ENCODE peak calls at places on chromosomes 5 and 9, in four cellular contexts. One of them, this sample, is unnamed.

GRCh38 chr9:132169672-132170392 is 8.0 kb downstream of the NTNG2 start:
- DNase-seq in K562: peak
- DNase-seq in A549: peak
- DNase-seq in H1: no peak
- DNase-seq in this sample: peak

GRCh38 chr5:38483788-38484398 is 72.6 kb downstream of the LIFR start:
- DNase-seq in K562: peak
- DNase-seq in A549: no peak
- DNase-seq in H1: no peak
- DNase-seq in this sample: no peak

GRCh38 chr9:130423272-130423671 is 21.5 kb upstream of the ASS1 start:
- DNase-seq in K562: no peak
- DNase-seq in A549: no peak
- DNase-seq in H1: no peak
- DNase-seq in this sample: no peak

GRCh38 chr5:11590475-11590874 is 313.8 kb downstream of the CTNND2 start:
- DNase-seq in K562: no peak
- DNase-seq in A549: no peak
- DNase-seq in H1: no peak
- DNase-seq in this sample: no peak

GRCh38 chr5:36722913-36723312 is 116.5 kb downstream of the SLC1A3 start:
- DNase-seq in K562: no peak
- DNase-seq in A549: no peak
- DNase-seq in H1: no peak
- DNase-seq in this sample: no peak

GRCh38 chr5:53313131-53313530 is 167.3 kb upstream of the FST start:
- DNase-seq in K562: no peak
- DNase-seq in A549: no peak
- DNase-seq in H1: no peak
- DNase-seq in this sample: no peak

GRCh38 chr5:151082274-151082902 is 1.6 kb upstream of the TNIP1 start:
- DNase-seq in K562: peak
- DNase-seq in A549: peak
- DNase-seq in H1: no peak
- DNase-seq in this sample: peak

GRCh38 chr5:143138839-143139238 is 264.6 kb downstream of the NR3C1 start:
- DNase-seq in K562: no peak
- DNase-seq in A549: no peak
- DNase-seq in H1: no peak
- DNase-seq in this sample: no peak

GRCh38 chr5:7927466-7928375 is 58.8 kb downstream of the MTRR start:
- DNase-seq in K562: peak
- DNase-seq in A549: peak
- DNase-seq in H1: peak
- DNase-seq in this sample: peak

GRCh38 chr9:71928376-71928775 is 16.9 kb downstream of the C9orf85 start:
- DNase-seq in K562: no peak
- DNase-seq in A549: no peak
- DNase-seq in H1: no peak
- DNase-seq in this sample: no peak

GRCh38 chr5:124639095-124639665 is 107.3 kb downstream of the ZNF608 start:
- DNase-seq in K562: no peak
- DNase-seq in A549: no peak
- DNase-seq in H1: peak
- DNase-seq in this sample: no peak
- TF ChIP-seq PHF8 in K562: no peak
- TF ChIP-seq PHF8 in A549: no peak
- TF ChIP-seq PHF8 in H1: no peak
- TF ChIP-seq PHF8 in this sample: no peak

GRCh38 chr5:2752875-2753435 is 1.5 kb upstream of the IRX2 start:
- DNase-seq in K562: no peak
- DNase-seq in A549: no peak
- DNase-seq in H1: no peak
- DNase-seq in this sample: no peak
- TF ChIP-seq PHF8 in K562: no peak
- TF ChIP-seq PHF8 in A549: no peak
- TF ChIP-seq PHF8 in H1: no peak
- TF ChIP-seq PHF8 in this sample: no peak

DNA sequence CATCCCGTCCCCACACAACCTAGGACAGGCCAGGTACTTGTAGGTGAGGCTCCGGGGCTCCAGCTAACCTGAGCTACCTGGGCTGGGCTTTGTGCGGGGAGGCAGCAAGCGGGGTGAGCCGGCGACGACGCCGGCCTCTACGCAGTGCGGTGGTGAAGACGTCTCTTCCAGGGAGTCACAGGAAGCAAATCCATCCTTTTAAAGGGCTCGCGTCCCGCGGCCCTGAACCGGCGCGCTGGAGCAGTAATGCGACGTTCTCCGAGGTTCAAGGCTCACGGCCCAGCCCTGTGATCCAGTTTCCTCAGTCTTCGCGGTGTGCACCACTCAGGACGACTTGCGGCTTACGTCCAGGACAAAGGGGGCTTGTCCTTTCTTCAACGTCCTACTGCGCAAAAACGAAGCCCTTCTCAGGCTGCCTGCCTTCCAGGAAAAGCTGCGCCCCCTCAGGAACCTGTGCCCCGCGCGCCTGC is 476 bp upstream of the SPIN1 start:
- DNase-seq in K562: no peak
- DNase-seq in A549: peak
- DNase-seq in H1: no peak
- DNase-seq in this sample: peak
- TF ChIP-seq PHF8 in K562: peak
- TF ChIP-seq PHF8 in A549: peak
- TF ChIP-seq PHF8 in H1: peak
- TF ChIP-seq PHF8 in this sample: peak

GRCh38 chr5:141940695-141941271 is 17.1 kb downstream of the DELE1 start:
- DNase-seq in K562: peak
- DNase-seq in A549: peak
- DNase-seq in H1: no peak
- DNase-seq in this sample: no peak
- TF ChIP-seq PHF8 in K562: no peak
- TF ChIP-seq PHF8 in A549: no peak
- TF ChIP-seq PHF8 in H1: no peak
- TF ChIP-seq PHF8 in this sample: no peak

GRCh38 chr5:97225222-97225621 is 42.2 kb upstream of the RIOK2 start:
- DNase-seq in K562: no peak
- DNase-seq in A549: no peak
- DNase-seq in H1: no peak
- DNase-seq in this sample: no peak

GRCh38 chr5:97229688-97230285 is 46.7 kb upstream of the RIOK2 start:
- DNase-seq in K562: no peak
- DNase-seq in A549: no peak
- DNase-seq in H1: no peak
- DNase-seq in this sample: no peak

GRCh38 chr5:97229196-97229595 is 46.1 kb upstream of the RIOK2 start:
- DNase-seq in K562: no peak
- DNase-seq in A549: no peak
- DNase-seq in H1: no peak
- DNase-seq in this sample: no peak

GRCh38 chr5:97231025-97231636 is 48.1 kb upstream of the RIOK2 start:
- DNase-seq in K562: peak
- DNase-seq in A549: peak
- DNase-seq in H1: no peak
- DNase-seq in this sample: peak
- TF ChIP-seq PHF8 in K562: no peak
- TF ChIP-seq PHF8 in A549: no peak
- TF ChIP-seq PHF8 in H1: no peak
- TF ChIP-seq PHF8 in this sample: no peak

GRCh38 chr9:6538666-6539071 is 106.9 kb downstream of the GLDC start:
- DNase-seq in K562: no peak
- DNase-seq in A549: no peak
- DNase-seq in H1: no peak
- DNase-seq in this sample: no peak
- TF ChIP-seq PHF8 in K562: no peak
- TF ChIP-seq PHF8 in A549: no peak
- TF ChIP-seq PHF8 in H1: no peak
- TF ChIP-seq PHF8 in this sample: no peak

GRCh38 chr9:73869261-73869660 is 627.9 kb upstream of the RORB start:
- DNase-seq in K562: peak
- DNase-seq in A549: no peak
- DNase-seq in H1: no peak
- DNase-seq in this sample: peak
- TF ChIP-seq PHF8 in K562: no peak
- TF ChIP-seq PHF8 in A549: no peak
- TF ChIP-seq PHF8 in H1: no peak
- TF ChIP-seq PHF8 in this sample: no peak

GRCh38 chr5:92378961-92379611 is 996.0 kb upstream of the ARRDC3 start:
- DNase-seq in K562: no peak
- DNase-seq in A549: no peak
- DNase-seq in H1: no peak
- DNase-seq in this sample: no peak
- TF ChIP-seq PHF8 in K562: no peak
- TF ChIP-seq PHF8 in A549: no peak
- TF ChIP-seq PHF8 in H1: no peak
- TF ChIP-seq PHF8 in this sample: no peak